ENCODE peak calls at places on chromosomes 2 and 18, in five cellular contexts. One of them, this sample, is unnamed.

GRCh38 chr2:20594957-20595356 is 55.9 kb downstream of the HS1BP3 start:
- DNase-seq in NCI-H1092: no peak
- DNase-seq in activated CD8-positive, alpha-beta memory T cell treated with anti-CD3 and anti-CD28 coated beads for 48 hours: no peak
- DNase-seq in tibial nerve: no peak
- DNase-seq in amniotic stem cell: no peak
- DNase-seq in this sample: no peak

GRCh38 chr18:62634471-62634870 is 80.9 kb upstream of the PHLPP1 start:
- DNase-seq in NCI-H1092: no peak
- DNase-seq in amniotic stem cell: no peak
- DNase-seq in tibial nerve: no peak
- DNase-seq in activated CD8-positive, alpha-beta memory T cell treated with anti-CD3 and anti-CD28 coated beads for 48 hours: no peak
- DNase-seq in this sample: no peak

GRCh38 chr2:95276244-95276887 is 2.1 kb downstream of the PROM2 start:
- DNase-seq in NCI-H1092: no peak
- DNase-seq in amniotic stem cell: no peak
- DNase-seq in activated CD8-positive, alpha-beta memory T cell treated with anti-CD3 and anti-CD28 coated beads for 48 hours: no peak
- DNase-seq in tibial nerve: no peak
- DNase-seq in this sample: no peak

GRCh38 chr2:223247136-223247535 is 195.1 kb downstream of the KCNE4 start:
- DNase-seq in tibial nerve: no peak
- DNase-seq in amniotic stem cell: no peak
- DNase-seq in NCI-H1092: no peak
- DNase-seq in activated CD8-positive, alpha-beta memory T cell treated with anti-CD3 and anti-CD28 coated beads for 48 hours: no peak
- DNase-seq in this sample: no peak

GRCh38 chr18:25279556-25279955 is 72.4 kb downstream of the ZNF521 start:
- DNase-seq in activated CD8-positive, alpha-beta memory T cell treated with anti-CD3 and anti-CD28 coated beads for 48 hours: no peak
- DNase-seq in tibial nerve: no peak
- DNase-seq in NCI-H1092: no peak
- DNase-seq in amniotic stem cell: no peak
- DNase-seq in this sample: no peak

GRCh38 chr2:178271629-178272333 is 77.5 kb downstream of the OSBPL6 start:
- DNase-seq in activated CD8-positive, alpha-beta memory T cell treated with anti-CD3 and anti-CD28 coated beads for 48 hours: no peak
- DNase-seq in amniotic stem cell: no peak
- DNase-seq in tibial nerve: peak; percentile 49
- DNase-seq in NCI-H1092: no peak
- DNase-seq in this sample: no peak

GRCh38 chr2:236776695-236777251 is 207.1 kb downstream of the ACKR3 start:
- DNase-seq in tibial nerve: peak; percentile 34
- DNase-seq in amniotic stem cell: no peak
- DNase-seq in activated CD8-positive, alpha-beta memory T cell treated with anti-CD3 and anti-CD28 coated beads for 48 hours: no peak
- DNase-seq in NCI-H1092: peak; percentile 11
- DNase-seq in this sample: peak; percentile 33

GRCh38 chr2:236503100-236503499 is 66.5 kb upstream of the ACKR3 start:
- DNase-seq in NCI-H1092: no peak
- DNase-seq in tibial nerve: no peak
- DNase-seq in activated CD8-positive, alpha-beta memory T cell treated with anti-CD3 and anti-CD28 coated beads for 48 hours: no peak
- DNase-seq in amniotic stem cell: no peak
- DNase-seq in this sample: no peak

GRCh38 chr2:10584843-10585475 is 104.8 kb downstream of the NOL10 start:
- DNase-seq in activated CD8-positive, alpha-beta memory T cell treated with anti-CD3 and anti-CD28 coated beads for 48 hours: no peak
- DNase-seq in NCI-H1092: no peak
- DNase-seq in amniotic stem cell: peak; percentile 84
- DNase-seq in tibial nerve: no peak
- DNase-seq in this sample: peak; percentile 90